ENCODE peak calls at places on chromosome 17, in nine cellular contexts. One of them, this sample, is unnamed.

GRCh38 chr17:21458036-21458435 is 81.9 kb downstream of the KCNJ12 start:
- DNase-seq in mammary epithelial cell: no peak
- DNase-seq in activated effector memory CD4-positive, alpha-beta T cell treated with Interleukin-2 at 50 U/mL for 16 hours: no peak
- DNase-seq in activated CD8-positive, alpha-beta T cell treated with anti-CD3 and anti-CD28 coated beads for 36 hours: no peak
- DNase-seq in COR-L47: no peak
- DNase-seq in nucleus accumbens: no peak
- DNase-seq in adrenal gland: no peak
- DNase-seq in PC-9: no peak
- DNase-seq in HTR-8/SVneo: no peak
- DNase-seq in this sample: no peak

GRCh38 chr17:6592193-6592592 is 35.8 kb upstream of the PITPNM3 start:
- DNase-seq in mammary epithelial cell: peak
- DNase-seq in activated effector memory CD4-positive, alpha-beta T cell treated with Interleukin-2 at 50 U/mL for 16 hours: no peak
- DNase-seq in activated CD8-positive, alpha-beta T cell treated with anti-CD3 and anti-CD28 coated beads for 36 hours: no peak
- DNase-seq in COR-L47: no peak
- DNase-seq in nucleus accumbens: no peak
- DNase-seq in adrenal gland: no peak
- DNase-seq in PC-9: no peak
- DNase-seq in HTR-8/SVneo: no peak
- DNase-seq in this sample: peak

GRCh38 chr17:21357696-21358095 is 18.5 kb upstream of the KCNJ12 start:
- DNase-seq in mammary epithelial cell: no peak
- DNase-seq in activated effector memory CD4-positive, alpha-beta T cell treated with Interleukin-2 at 50 U/mL for 16 hours: no peak
- DNase-seq in activated CD8-positive, alpha-beta T cell treated with anti-CD3 and anti-CD28 coated beads for 36 hours: no peak
- DNase-seq in COR-L47: no peak
- DNase-seq in nucleus accumbens: no peak
- DNase-seq in adrenal gland: no peak
- DNase-seq in PC-9: no peak
- DNase-seq in HTR-8/SVneo: no peak
- DNase-seq in this sample: no peak

GRCh38 chr17:49514374-49514738 is 19.3 kb downstream of the NGFR start:
- DNase-seq in mammary epithelial cell: no peak
- DNase-seq in activated effector memory CD4-positive, alpha-beta T cell treated with Interleukin-2 at 50 U/mL for 16 hours: no peak
- DNase-seq in activated CD8-positive, alpha-beta T cell treated with anti-CD3 and anti-CD28 coated beads for 36 hours: no peak
- DNase-seq in COR-L47: no peak
- DNase-seq in nucleus accumbens: no peak
- DNase-seq in adrenal gland: peak
- DNase-seq in PC-9: no peak
- DNase-seq in HTR-8/SVneo: no peak
- DNase-seq in this sample: no peak

GRCh38 chr17:42778570-42778969 is 1.8 kb upstream of the WNK4 start:
- DNase-seq in mammary epithelial cell: no peak
- DNase-seq in activated effector memory CD4-positive, alpha-beta T cell treated with Interleukin-2 at 50 U/mL for 16 hours: no peak
- DNase-seq in activated CD8-positive, alpha-beta T cell treated with anti-CD3 and anti-CD28 coated beads for 36 hours: no peak
- DNase-seq in COR-L47: no peak
- DNase-seq in nucleus accumbens: no peak
- DNase-seq in adrenal gland: no peak
- DNase-seq in PC-9: no peak
- DNase-seq in HTR-8/SVneo: no peak
- DNase-seq in this sample: no peak

GRCh38 chr17:81428521-81428920 is 33.3 kb downstream of the BAHCC1 start:
- DNase-seq in mammary epithelial cell: no peak
- DNase-seq in activated effector memory CD4-positive, alpha-beta T cell treated with Interleukin-2 at 50 U/mL for 16 hours: no peak
- DNase-seq in activated CD8-positive, alpha-beta T cell treated with anti-CD3 and anti-CD28 coated beads for 36 hours: no peak
- DNase-seq in COR-L47: no peak
- DNase-seq in nucleus accumbens: no peak
- DNase-seq in adrenal gland: no peak
- DNase-seq in PC-9: no peak
- DNase-seq in HTR-8/SVneo: no peak
- DNase-seq in this sample: no peak

GRCh38 chr17:70169707-70170597 is 620 bp downstream of the KCNJ2 start:
- DNase-seq in mammary epithelial cell: no peak
- DNase-seq in activated effector memory CD4-positive, alpha-beta T cell treated with Interleukin-2 at 50 U/mL for 16 hours: no peak
- DNase-seq in activated CD8-positive, alpha-beta T cell treated with anti-CD3 and anti-CD28 coated beads for 36 hours: peak
- DNase-seq in COR-L47: no peak
- DNase-seq in nucleus accumbens: no peak
- DNase-seq in adrenal gland: no peak
- DNase-seq in PC-9: no peak
- DNase-seq in HTR-8/SVneo: peak
- DNase-seq in this sample: peak

GRCh38 chr17:79624658-79625478 is 14.0 kb upstream of the RBFOX3 start:
- DNase-seq in mammary epithelial cell: no peak
- DNase-seq in activated effector memory CD4-positive, alpha-beta T cell treated with Interleukin-2 at 50 U/mL for 16 hours: no peak
- DNase-seq in activated CD8-positive, alpha-beta T cell treated with anti-CD3 and anti-CD28 coated beads for 36 hours: no peak
- DNase-seq in COR-L47: no peak
- DNase-seq in nucleus accumbens: no peak
- DNase-seq in adrenal gland: no peak
- DNase-seq in PC-9: no peak
- DNase-seq in HTR-8/SVneo: no peak
- DNase-seq in this sample: no peak

GRCh38 chr17:65218261-65218660 is 81.1 kb downstream of the RGS9 start:
- DNase-seq in mammary epithelial cell: no peak
- DNase-seq in activated effector memory CD4-positive, alpha-beta T cell treated with Interleukin-2 at 50 U/mL for 16 hours: no peak
- DNase-seq in activated CD8-positive, alpha-beta T cell treated with anti-CD3 and anti-CD28 coated beads for 36 hours: no peak
- DNase-seq in COR-L47: no peak
- DNase-seq in nucleus accumbens: no peak
- DNase-seq in adrenal gland: no peak
- DNase-seq in PC-9: no peak
- DNase-seq in HTR-8/SVneo: no peak
- DNase-seq in this sample: no peak

GRCh38 chr17:74415608-74416396 is 16.1 kb upstream of the GPRC5C start:
- DNase-seq in mammary epithelial cell: no peak
- DNase-seq in activated effector memory CD4-positive, alpha-beta T cell treated with Interleukin-2 at 50 U/mL for 16 hours: no peak
- DNase-seq in activated CD8-positive, alpha-beta T cell treated with anti-CD3 and anti-CD28 coated beads for 36 hours: no peak
- DNase-seq in COR-L47: no peak
- DNase-seq in nucleus accumbens: no peak
- DNase-seq in adrenal gland: no peak
- DNase-seq in PC-9: no peak
- DNase-seq in HTR-8/SVneo: no peak
- DNase-seq in this sample: no peak

GRCh38 chr17:61477204-61477834 is 25.1 kb downstream of the TBX4 start:
- DNase-seq in mammary epithelial cell: no peak
- DNase-seq in activated effector memory CD4-positive, alpha-beta T cell treated with Interleukin-2 at 50 U/mL for 16 hours: no peak
- DNase-seq in activated CD8-positive, alpha-beta T cell treated with anti-CD3 and anti-CD28 coated beads for 36 hours: no peak
- DNase-seq in COR-L47: no peak
- DNase-seq in nucleus accumbens: no peak
- DNase-seq in adrenal gland: no peak
- DNase-seq in PC-9: no peak
- DNase-seq in HTR-8/SVneo: no peak
- DNase-seq in this sample: no peak

GRCh38 chr17:16918443-16918842 is 53.5 kb downstream of the TNFRSF13B start:
- DNase-seq in mammary epithelial cell: no peak
- DNase-seq in activated effector memory CD4-positive, alpha-beta T cell treated with Interleukin-2 at 50 U/mL for 16 hours: no peak
- DNase-seq in activated CD8-positive, alpha-beta T cell treated with anti-CD3 and anti-CD28 coated beads for 36 hours: no peak
- DNase-seq in COR-L47: no peak
- DNase-seq in nucleus accumbens: no peak
- DNase-seq in adrenal gland: peak
- DNase-seq in PC-9: no peak
- DNase-seq in HTR-8/SVneo: no peak
- DNase-seq in this sample: no peak

GRCh38 chr17:29572691-29573557 is 4.4 kb downstream of the TP53I13 start:
- DNase-seq in mammary epithelial cell: no peak
- DNase-seq in activated effector memory CD4-positive, alpha-beta T cell treated with Interleukin-2 at 50 U/mL for 16 hours: peak
- DNase-seq in activated CD8-positive, alpha-beta T cell treated with anti-CD3 and anti-CD28 coated beads for 36 hours: peak
- DNase-seq in COR-L47: no peak
- DNase-seq in nucleus accumbens: peak
- DNase-seq in adrenal gland: peak
- DNase-seq in PC-9: no peak
- DNase-seq in HTR-8/SVneo: no peak
- DNase-seq in this sample: no peak

GRCh38 chr17:11308550-11308949 is 67.5 kb downstream of the SHISA6 start:
- DNase-seq in mammary epithelial cell: no peak
- DNase-seq in activated effector memory CD4-positive, alpha-beta T cell treated with Interleukin-2 at 50 U/mL for 16 hours: no peak
- DNase-seq in activated CD8-positive, alpha-beta T cell treated with anti-CD3 and anti-CD28 coated beads for 36 hours: no peak
- DNase-seq in COR-L47: no peak
- DNase-seq in nucleus accumbens: no peak
- DNase-seq in adrenal gland: no peak
- DNase-seq in PC-9: no peak
- DNase-seq in HTR-8/SVneo: no peak
- DNase-seq in this sample: no peak

GRCh38 chr17:35214631-35215273 is 20.6 kb upstream of the SLC35G3 start:
- DNase-seq in mammary epithelial cell: no peak
- DNase-seq in activated effector memory CD4-positive, alpha-beta T cell treated with Interleukin-2 at 50 U/mL for 16 hours: peak
- DNase-seq in activated CD8-positive, alpha-beta T cell treated with anti-CD3 and anti-CD28 coated beads for 36 hours: peak
- DNase-seq in COR-L47: no peak
- DNase-seq in nucleus accumbens: no peak
- DNase-seq in adrenal gland: no peak
- DNase-seq in PC-9: no peak
- DNase-seq in HTR-8/SVneo: no peak
- DNase-seq in this sample: no peak

GRCh38 chr17:50541916-50542688 is 4.9 kb upstream of the SPATA20 start:
- DNase-seq in mammary epithelial cell: peak
- DNase-seq in activated effector memory CD4-positive, alpha-beta T cell treated with Interleukin-2 at 50 U/mL for 16 hours: peak
- DNase-seq in activated CD8-positive, alpha-beta T cell treated with anti-CD3 and anti-CD28 coated beads for 36 hours: peak
- DNase-seq in COR-L47: peak
- DNase-seq in nucleus accumbens: peak
- DNase-seq in adrenal gland: peak
- DNase-seq in PC-9: peak
- DNase-seq in HTR-8/SVneo: peak
- DNase-seq in this sample: peak

GRCh38 chr17:50101346-50102163 is 6.4 kb downstream of the PDK2 start:
- DNase-seq in mammary epithelial cell: no peak
- DNase-seq in activated effector memory CD4-positive, alpha-beta T cell treated with Interleukin-2 at 50 U/mL for 16 hours: no peak
- DNase-seq in activated CD8-positive, alpha-beta T cell treated with anti-CD3 and anti-CD28 coated beads for 36 hours: no peak
- DNase-seq in COR-L47: no peak
- DNase-seq in nucleus accumbens: no peak
- DNase-seq in adrenal gland: peak
- DNase-seq in PC-9: peak
- DNase-seq in HTR-8/SVneo: no peak
- DNase-seq in this sample: peak

GRCh38 chr17:37176683-37177082 is 199.1 kb upstream of the C17orf78 start:
- DNase-seq in mammary epithelial cell: peak
- DNase-seq in activated effector memory CD4-positive, alpha-beta T cell treated with Interleukin-2 at 50 U/mL for 16 hours: no peak
- DNase-seq in activated CD8-positive, alpha-beta T cell treated with anti-CD3 and anti-CD28 coated beads for 36 hours: no peak
- DNase-seq in COR-L47: no peak
- DNase-seq in nucleus accumbens: no peak
- DNase-seq in adrenal gland: no peak
- DNase-seq in PC-9: no peak
- DNase-seq in HTR-8/SVneo: no peak
- DNase-seq in this sample: no peak

GRCh38 chr17:545156-545555 is 169.5 kb downstream of the VPS53 start:
- DNase-seq in mammary epithelial cell: no peak
- DNase-seq in activated effector memory CD4-positive, alpha-beta T cell treated with Interleukin-2 at 50 U/mL for 16 hours: no peak
- DNase-seq in activated CD8-positive, alpha-beta T cell treated with anti-CD3 and anti-CD28 coated beads for 36 hours: no peak
- DNase-seq in COR-L47: no peak
- DNase-seq in nucleus accumbens: no peak
- DNase-seq in adrenal gland: no peak
- DNase-seq in PC-9: no peak
- DNase-seq in HTR-8/SVneo: no peak
- DNase-seq in this sample: no peak

GRCh38 chr17:8159459-8160223 is 3.1 kb downstream of the VAMP2 start:
- DNase-seq in mammary epithelial cell: no peak
- DNase-seq in activated effector memory CD4-positive, alpha-beta T cell treated with Interleukin-2 at 50 U/mL for 16 hours: no peak
- DNase-seq in activated CD8-positive, alpha-beta T cell treated with anti-CD3 and anti-CD28 coated beads for 36 hours: no peak
- DNase-seq in COR-L47: no peak
- DNase-seq in nucleus accumbens: no peak
- DNase-seq in adrenal gland: peak
- DNase-seq in PC-9: no peak
- DNase-seq in HTR-8/SVneo: no peak
- DNase-seq in this sample: no peak

GRCh38 chr17:60167095-60167741 is 17.4 kb downstream of the CA4 start:
- DNase-seq in mammary epithelial cell: no peak
- DNase-seq in activated effector memory CD4-positive, alpha-beta T cell treated with Interleukin-2 at 50 U/mL for 16 hours: no peak
- DNase-seq in activated CD8-positive, alpha-beta T cell treated with anti-CD3 and anti-CD28 coated beads for 36 hours: no peak
- DNase-seq in COR-L47: peak
- DNase-seq in nucleus accumbens: no peak
- DNase-seq in adrenal gland: no peak
- DNase-seq in PC-9: no peak
- DNase-seq in HTR-8/SVneo: no peak
- DNase-seq in this sample: peak

GRCh38 chr17:71919181-71919580 is 201.6 kb upstream of the SOX9 start:
- DNase-seq in mammary epithelial cell: no peak
- DNase-seq in activated effector memory CD4-positive, alpha-beta T cell treated with Interleukin-2 at 50 U/mL for 16 hours: no peak
- DNase-seq in activated CD8-positive, alpha-beta T cell treated with anti-CD3 and anti-CD28 coated beads for 36 hours: no peak
- DNase-seq in COR-L47: no peak
- DNase-seq in nucleus accumbens: no peak
- DNase-seq in adrenal gland: no peak
- DNase-seq in PC-9: no peak
- DNase-seq in HTR-8/SVneo: no peak
- DNase-seq in this sample: peak

GRCh38 chr17:20092292-20092867 is 83.2 kb downstream of the SPECC1 start:
- DNase-seq in mammary epithelial cell: no peak
- DNase-seq in activated effector memory CD4-positive, alpha-beta T cell treated with Interleukin-2 at 50 U/mL for 16 hours: no peak
- DNase-seq in activated CD8-positive, alpha-beta T cell treated with anti-CD3 and anti-CD28 coated beads for 36 hours: no peak
- DNase-seq in COR-L47: no peak
- DNase-seq in nucleus accumbens: no peak
- DNase-seq in adrenal gland: no peak
- DNase-seq in PC-9: no peak
- DNase-seq in HTR-8/SVneo: no peak
- DNase-seq in this sample: no peak

GRCh38 chr17:41645371-41646063 is 21.1 kb upstream of the KRT17 start:
- DNase-seq in mammary epithelial cell: peak
- DNase-seq in activated effector memory CD4-positive, alpha-beta T cell treated with Interleukin-2 at 50 U/mL for 16 hours: no peak
- DNase-seq in activated CD8-positive, alpha-beta T cell treated with anti-CD3 and anti-CD28 coated beads for 36 hours: no peak
- DNase-seq in COR-L47: no peak
- DNase-seq in nucleus accumbens: no peak
- DNase-seq in adrenal gland: peak
- DNase-seq in PC-9: peak
- DNase-seq in HTR-8/SVneo: no peak
- DNase-seq in this sample: no peak

This sample was measured in mucosa of gallbladder.